ENCODE peak calls at places on chromosome 17, in four cellular contexts. One of them, this sample, is unnamed.

GRCh38 chr17:57115916-57116315 is 30.9 kb downstream of the AKAP1 start:
- DNase-seq in NCI-H2029: no peak
- DNase-seq in lower lobe of right lung: no peak
- DNase-seq in fibroblast of the aortic adventitia: no peak
- DNase-seq in this sample: no peak

GRCh38 chr17:36731091-36731490 is 129.7 kb downstream of the MRM1 start:
- DNase-seq in NCI-H2029: peak; percentile 95
- DNase-seq in fibroblast of the aortic adventitia: no peak
- DNase-seq in lower lobe of right lung: no peak
- DNase-seq in this sample: no peak

GRCh38 chr17:75331671-75332070 is 42.4 kb upstream of the SLC25A19 start:
- DNase-seq in NCI-H2029: no peak
- DNase-seq in lower lobe of right lung: no peak
- DNase-seq in fibroblast of the aortic adventitia: no peak
- DNase-seq in this sample: no peak

GRCh38 chr17:7479389-7480192 is at the start of gene ZBTB4:
- DNase-seq in lower lobe of right lung: peak; percentile 76
- DNase-seq in NCI-H2029: no peak
- DNase-seq in fibroblast of the aortic adventitia: peak; percentile 40
- DNase-seq in this sample: no peak

GRCh38 chr17:79829457-79829856 is 9.8 kb downstream of the CBX4 start:
- DNase-seq in lower lobe of right lung: no peak
- DNase-seq in NCI-H2029: no peak
- DNase-seq in fibroblast of the aortic adventitia: no peak
- DNase-seq in this sample: no peak

GRCh38 chr17:34980353-34980680 is at the start of gene LIG3:
- DNase-seq in NCI-H2029: peak; percentile 83
- DNase-seq in lower lobe of right lung: peak; percentile 96
- DNase-seq in fibroblast of the aortic adventitia: peak; percentile 91
- DNase-seq in this sample: peak; percentile 51

GRCh38 chr17:73641779-73642580 is 2.3 kb downstream of the SDK2 start:
- DNase-seq in fibroblast of the aortic adventitia: no peak
- DNase-seq in lower lobe of right lung: no peak
- DNase-seq in NCI-H2029: no peak
- DNase-seq in this sample: no peak

GRCh38 chr17:74778960-74779359 is 2.8 kb upstream of the NAT9 start:
- DNase-seq in fibroblast of the aortic adventitia: peak; percentile 65
- DNase-seq in lower lobe of right lung: no peak
- DNase-seq in NCI-H2029: no peak
- DNase-seq in this sample: no peak

GRCh38 chr17:67696853-67697505 is 20.8 kb upstream of the NOL11 start:
- DNase-seq in NCI-H2029: no peak
- DNase-seq in lower lobe of right lung: no peak
- DNase-seq in fibroblast of the aortic adventitia: no peak
- DNase-seq in this sample: no peak

GRCh38 chr17:8846768-8847211 is 20.7 kb downstream of the PIK3R6 start:
- DNase-seq in NCI-H2029: no peak
- DNase-seq in lower lobe of right lung: no peak
- DNase-seq in fibroblast of the aortic adventitia: peak; percentile 68
- DNase-seq in this sample: no peak

GRCh38 chr17:50541916-50542688 is 4.9 kb upstream of the SPATA20 start:
- DNase-seq in lower lobe of right lung: peak; percentile 90
- DNase-seq in NCI-H2029: peak; percentile 55
- DNase-seq in fibroblast of the aortic adventitia: peak; percentile 62
- DNase-seq in this sample: no peak

GRCh38 chr17:77756846-77757610 is 201.5 kb upstream of the TNRC6C start:
- DNase-seq in fibroblast of the aortic adventitia: no peak
- DNase-seq in NCI-H2029: no peak
- DNase-seq in lower lobe of right lung: no peak
- DNase-seq in this sample: no peak

GRCh38 chr17:20095366-20096080 is 86.4 kb downstream of the SPECC1 start:
- DNase-seq in NCI-H2029: peak; percentile 7
- DNase-seq in fibroblast of the aortic adventitia: peak; percentile 18
- DNase-seq in lower lobe of right lung: no peak
- DNase-seq in this sample: no peak

GRCh38 chr17:40352044-40352778 is 12.3 kb downstream of the GJD3 start:
- DNase-seq in fibroblast of the aortic adventitia: no peak
- DNase-seq in NCI-H2029: no peak
- DNase-seq in lower lobe of right lung: no peak
- DNase-seq in this sample: no peak

GRCh38 chr17:10161392-10161791 is 37.0 kb downstream of the GAS7 start:
- DNase-seq in lower lobe of right lung: no peak
- DNase-seq in fibroblast of the aortic adventitia: no peak
- DNase-seq in NCI-H2029: no peak
- DNase-seq in this sample: no peak

GRCh38 chr17:61409301-61410099 is 9.9 kb downstream of the TBX2 start:
- DNase-seq in NCI-H2029: no peak
- DNase-seq in lower lobe of right lung: peak; percentile 63
- DNase-seq in fibroblast of the aortic adventitia: peak; percentile 73
- DNase-seq in this sample: no peak

GRCh38 chr17:59761385-59762021 is 54.0 kb downstream of the VMP1 start:
- DNase-seq in fibroblast of the aortic adventitia: peak; percentile 89
- DNase-seq in lower lobe of right lung: no peak
- DNase-seq in NCI-H2029: no peak
- DNase-seq in this sample: no peak

GRCh38 chr17:28744104-28744801 is 442 bp downstream of the TRAF4 start:
- DNase-seq in lower lobe of right lung: peak; percentile 72
- DNase-seq in fibroblast of the aortic adventitia: peak; percentile 39
- DNase-seq in NCI-H2029: no peak
- DNase-seq in this sample: no peak

GRCh38 chr17:80002690-80003490 is 32.8 kb downstream of the TBC1D16 start:
- DNase-seq in fibroblast of the aortic adventitia: no peak
- DNase-seq in NCI-H2029: no peak
- DNase-seq in lower lobe of right lung: no peak
- DNase-seq in this sample: no peak

This sample was measured in Panc1.